ENCODE peak calls at places on chromosome 7, in four cellular contexts. One of them, this sample, is unnamed.
A peak's percentile ranks its signal among the peaks of the same experiment; 100 is the strongest.

GRCh38 chr7:111459757-111460280 is 102.5 kb downstream of the IMMP2L start:
- DNase-seq in GM12878: no peak
- DNase-seq in K562: no peak
- DNase-seq in GM12892: no peak
- DNase-seq in this sample: no peak

GRCh38 chr7:25949672-25950487 is 202.1 kb upstream of the NFE2L3 start:
- DNase-seq in GM12878: no peak
- DNase-seq in K562: peak; percentile 35
- DNase-seq in GM12892: no peak
- DNase-seq in this sample: no peak

GRCh38 chr7:42159150-42159549 is 77.9 kb downstream of the GLI3 start:
- DNase-seq in GM12878: no peak
- DNase-seq in K562: no peak
- DNase-seq in GM12892: no peak
- DNase-seq in this sample: no peak

GRCh38 chr7:7351832-7352231 is 169.5 kb downstream of the C1GALT1 start:
- DNase-seq in GM12878: no peak
- DNase-seq in K562: no peak
- DNase-seq in GM12892: no peak
- DNase-seq in this sample: no peak

GRCh38 chr7:130632111-130632510 is 36.4 kb downstream of the COPG2 start:
- DNase-seq in GM12878: no peak
- DNase-seq in K562: no peak
- DNase-seq in GM12892: no peak
- DNase-seq in this sample: no peak

GRCh38 chr7:107958764-107959526 is 44.0 kb downstream of the LAMB1 start:
- DNase-seq in GM12878: no peak
- DNase-seq in K562: no peak
- DNase-seq in GM12892: no peak
- DNase-seq in this sample: no peak

GRCh38 chr7:38699481-38699880 is 68.3 kb upstream of the AMPH start:
- DNase-seq in GM12878: no peak
- DNase-seq in K562: no peak
- DNase-seq in GM12892: no peak
- DNase-seq in this sample: no peak

GRCh38 chr7:5282464-5283316 is at the start of gene SLC29A4:
- DNase-seq in GM12878: no peak
- DNase-seq in K562: peak; percentile 73
- DNase-seq in GM12892: no peak
- DNase-seq in this sample: no peak

GRCh38 chr7:146926833-146927232 is 810.2 kb downstream of the CNTNAP2 start:
- DNase-seq in GM12878: no peak
- DNase-seq in K562: no peak
- DNase-seq in GM12892: no peak
- DNase-seq in this sample: no peak

GRCh38 chr7:48628950-48629349 is 295.4 kb upstream of the CDC14C start:
- DNase-seq in GM12878: no peak
- DNase-seq in K562: no peak
- DNase-seq in GM12892: no peak
- DNase-seq in this sample: no peak

GRCh38 chr7:131236318-131236672 is 91.4 kb upstream of the MKLN1 start:
- DNase-seq in GM12878: no peak
- DNase-seq in K562: no peak
- DNase-seq in GM12892: no peak
- DNase-seq in this sample: no peak

GRCh38 chr7:7014827-7015610 is 167.3 kb upstream of the C1GALT1 start:
- DNase-seq in GM12878: no peak
- DNase-seq in K562: no peak
- DNase-seq in GM12892: no peak
- DNase-seq in this sample: no peak

GRCh38 chr7:13041368-13041988 is 354.0 kb downstream of the ARL4A start:
- DNase-seq in GM12878: no peak
- DNase-seq in K562: no peak
- DNase-seq in GM12892: no peak
- DNase-seq in this sample: no peak

GRCh38 chr7:156768698-156769472 is 124.1 kb downstream of the LMBR1 start:
- DNase-seq in GM12878: no peak
- DNase-seq in K562: no peak
- DNase-seq in GM12892: no peak
- DNase-seq in this sample: no peak

GRCh38 chr7:73850781-73851207 is 8.5 kb upstream of the METTL27 start:
- DNase-seq in GM12878: no peak
- DNase-seq in K562: peak; percentile 62
- DNase-seq in GM12892: no peak
- DNase-seq in this sample: no peak

GRCh38 chr7:70338061-70338460 is 739.8 kb downstream of the AUTS2 start:
- DNase-seq in GM12878: no peak
- DNase-seq in K562: no peak
- DNase-seq in GM12892: no peak
- DNase-seq in this sample: no peak

GRCh38 chr7:90736968-90737939 is 141.1 kb downstream of the CDK14 start:
- DNase-seq in GM12878: peak; percentile 86
- DNase-seq in K562: no peak
- DNase-seq in GM12892: peak; percentile 20
- DNase-seq in this sample: peak; percentile 35

GRCh38 chr7:40808409-40808942 is 673.7 kb downstream of the SUGCT start:
- DNase-seq in GM12878: no peak
- DNase-seq in K562: no peak
- DNase-seq in GM12892: no peak
- DNase-seq in this sample: no peak

GRCh38 chr7:92461027-92462003 is 14.0 kb downstream of the GATAD1 start:
- DNase-seq in GM12878: no peak
- DNase-seq in K562: peak; percentile 62
- DNase-seq in GM12892: peak; percentile 31
- DNase-seq in this sample: peak; percentile 44

GRCh38 chr7:79420464-79420863 is 33.0 kb downstream of the MAGI2 start:
- DNase-seq in GM12878: no peak
- DNase-seq in K562: no peak
- DNase-seq in GM12892: no peak
- DNase-seq in this sample: no peak

GRCh38 chr7:18400281-18400680 is 95.3 kb upstream of the HDAC9 start:
- DNase-seq in GM12878: no peak
- DNase-seq in K562: no peak
- DNase-seq in GM12892: no peak
- DNase-seq in this sample: no peak

GRCh38 chr7:3510101-3511020 is 209.3 kb downstream of the SDK1 start:
- DNase-seq in GM12878: no peak
- DNase-seq in K562: no peak
- DNase-seq in GM12892: no peak
- DNase-seq in this sample: no peak

GRCh38 chr7:139494835-139495568 is 11.5 kb upstream of the KLRG2 start:
- DNase-seq in GM12878: peak; percentile 47
- DNase-seq in K562: no peak
- DNase-seq in GM12892: peak; percentile 64
- DNase-seq in this sample: peak; percentile 53

GRCh38 chr7:66518151-66518691 is 110.5 kb upstream of the KCTD7 start:
- DNase-seq in GM12878: no peak
- DNase-seq in K562: no peak
- DNase-seq in GM12892: no peak
- DNase-seq in this sample: no peak

GRCh38 chr7:23246540-23246939 is at the start of gene GPNMB:
- DNase-seq in GM12878: no peak
- DNase-seq in K562: no peak
- DNase-seq in GM12892: no peak
- DNase-seq in this sample: no peak

GRCh38 chr7:24129597-24129996 is 154.4 kb upstream of the NPY start:
- DNase-seq in GM12878: no peak
- DNase-seq in K562: no peak
- DNase-seq in GM12892: no peak
- DNase-seq in this sample: no peak

GRCh38 chr7:121107923-121108498 is 119.5 kb downstream of the CPED1 start:
- DNase-seq in GM12878: peak; percentile 11
- DNase-seq in K562: peak; percentile 77
- DNase-seq in GM12892: no peak
- DNase-seq in this sample: no peak

GRCh38 chr7:51607447-51607846 is 290.8 kb upstream of the COBL start:
- DNase-seq in GM12878: no peak
- DNase-seq in K562: no peak
- DNase-seq in GM12892: no peak
- DNase-seq in this sample: no peak

GRCh38 chr7:152902870-152903860 is 143.6 kb downstream of the ACTR3B start:
- DNase-seq in GM12878: no peak
- DNase-seq in K562: no peak
- DNase-seq in GM12892: no peak
- DNase-seq in this sample: no peak

GRCh38 chr7:83111391-83111790 is 51.3 kb downstream of the PCLO start:
- DNase-seq in GM12878: no peak
- DNase-seq in K562: no peak
- DNase-seq in GM12892: no peak
- DNase-seq in this sample: no peak

GRCh38 chr7:5360451-5360850 is 63.2 kb downstream of the TNRC18 start:
- DNase-seq in GM12878: no peak
- DNase-seq in K562: no peak
- DNase-seq in GM12892: no peak
- DNase-seq in this sample: no peak

GRCh38 chr7:121446526-121446925 is 50.4 kb upstream of the FAM3C start:
- DNase-seq in GM12878: no peak
- DNase-seq in K562: no peak
- DNase-seq in GM12892: no peak
- DNase-seq in this sample: no peak

GRCh38 chr7:69757990-69758430 is 159.7 kb downstream of the AUTS2 start:
- DNase-seq in GM12878: no peak
- DNase-seq in K562: no peak
- DNase-seq in GM12892: no peak
- DNase-seq in this sample: no peak

GRCh38 chr7:103914147-103914899 is 75.1 kb downstream of the RELN start:
- DNase-seq in GM12878: no peak
- DNase-seq in K562: peak; percentile 19
- DNase-seq in GM12892: no peak
- DNase-seq in this sample: no peak

GRCh38 chr7:34211003-34211402 is 305.7 kb downstream of the BMPER start:
- DNase-seq in GM12878: no peak
- DNase-seq in K562: no peak
- DNase-seq in GM12892: no peak
- DNase-seq in this sample: no peak

GRCh38 chr7:134284952-134285351 is 31.8 kb downstream of the SLC35B4 start:
- DNase-seq in GM12878: no peak
- DNase-seq in K562: no peak
- DNase-seq in GM12892: no peak
- DNase-seq in this sample: no peak

GRCh38 chr7:120741371-120742042 is 116.4 kb downstream of the TSPAN12 start:
- DNase-seq in GM12878: no peak
- DNase-seq in K562: no peak
- DNase-seq in GM12892: no peak
- DNase-seq in this sample: no peak

DNA sequence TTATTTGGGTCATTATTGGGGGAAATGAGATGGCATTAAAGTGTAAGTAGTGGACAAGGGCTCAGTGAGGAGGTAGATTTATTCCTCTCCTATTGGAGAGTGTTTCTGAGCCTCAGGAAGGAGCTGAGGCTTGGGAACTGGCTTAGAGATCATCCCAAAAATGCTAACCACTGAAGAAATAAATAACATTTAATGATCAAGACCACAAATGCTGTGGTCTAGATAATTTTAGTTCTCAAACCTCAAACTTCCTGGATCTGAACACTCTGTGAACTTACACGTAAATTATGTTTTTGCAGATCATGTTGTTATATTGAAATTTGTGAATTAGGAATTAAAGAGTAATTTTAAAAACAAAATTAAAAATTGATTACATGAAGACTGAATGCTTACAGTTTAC is 27.3 kb downstream of the MDFIC start:
- DNase-seq in GM12878: no peak
- DNase-seq in K562: no peak
- DNase-seq in GM12892: no peak
- DNase-seq in this sample: no peak
- TF ChIP-seq TAF1 in GM12878: no peak
- TF ChIP-seq TAF1 in K562: no peak
- TF ChIP-seq TAF1 in GM12892: no peak
- TF ChIP-seq TAF1 in this sample: no peak

GRCh38 chr7:95585426-95585789 is 10.9 kb downstream of the PDK4 start:
- DNase-seq in GM12878: no peak
- DNase-seq in K562: no peak
- DNase-seq in GM12892: no peak
- DNase-seq in this sample: no peak
- TF ChIP-seq POLR2AphosphoS5 in GM12878: no peak
- TF ChIP-seq POLR2AphosphoS5 in K562: no peak
- TF ChIP-seq POLR2AphosphoS5 in GM12892: no peak
- TF ChIP-seq POLR2AphosphoS5 in this sample: no peak

GRCh38 chr7:129611246-129612111 is at the start of gene NRF1:
- DNase-seq in GM12878: peak; percentile 57
- DNase-seq in K562: peak; percentile 95
- DNase-seq in GM12892: peak; percentile 77
- DNase-seq in this sample: peak; percentile 73
- TF ChIP-seq POLR2A in GM12878: peak; percentile 96
- TF ChIP-seq POLR2A in K562: peak; percentile 93
- TF ChIP-seq POLR2A in GM12892: peak; percentile 86
- TF ChIP-seq POLR2A in this sample: peak; percentile 83

GRCh38 chr7:119026391-119026790 is 801.9 kb downstream of the ANKRD7 start:
- DNase-seq in GM12878: no peak
- DNase-seq in K562: no peak
- DNase-seq in GM12892: no peak
- DNase-seq in this sample: no peak
- TF ChIP-seq TAF1 in GM12878: no peak
- TF ChIP-seq TAF1 in K562: no peak
- TF ChIP-seq TAF1 in GM12892: no peak
- TF ChIP-seq TAF1 in this sample: no peak

DNA sequence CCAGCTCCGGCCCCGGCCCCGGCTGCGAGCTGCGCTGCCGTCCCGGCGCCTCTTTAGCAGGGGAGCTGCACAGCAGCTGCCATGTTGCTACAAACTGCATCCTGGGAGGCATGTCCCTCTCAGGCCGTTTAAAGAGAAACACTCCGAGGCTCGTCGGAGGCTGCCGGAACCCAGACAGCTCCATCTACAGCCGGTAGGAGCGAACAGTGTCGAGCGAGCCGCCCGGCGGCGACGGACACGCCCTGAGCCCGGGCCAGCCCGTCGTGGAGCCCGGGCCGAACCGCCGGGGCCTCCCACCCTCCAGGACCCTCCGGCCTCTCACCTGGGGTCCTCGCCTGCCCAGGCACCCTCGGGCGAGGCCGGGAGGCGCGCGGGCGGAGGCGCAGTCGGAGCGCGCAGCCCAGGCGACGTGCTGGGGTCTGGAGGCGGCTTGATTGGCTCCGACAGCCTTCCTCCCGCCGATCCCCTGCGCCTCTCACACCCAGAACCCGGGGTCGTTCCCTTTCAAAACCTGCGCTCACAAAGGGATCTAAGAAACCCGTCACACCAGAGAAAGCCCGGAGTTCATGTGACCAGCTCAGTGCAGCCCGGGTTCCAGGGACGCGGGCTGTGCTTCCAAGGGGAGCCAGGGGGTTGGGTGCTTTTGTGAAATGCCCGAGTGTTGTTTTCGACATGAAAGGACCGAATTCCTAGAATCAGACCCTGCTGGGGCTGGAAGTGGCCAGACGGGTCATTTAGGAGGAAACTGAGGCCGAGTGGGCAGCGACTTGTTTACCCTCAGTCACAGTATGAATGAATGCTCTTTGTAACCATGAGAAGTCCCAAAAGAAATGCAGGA is at the start of gene ZNF777:
- DNase-seq in GM12878: peak; percentile 34
- DNase-seq in K562: peak; percentile 88
- DNase-seq in GM12892: peak; percentile 83
- DNase-seq in this sample: peak; percentile 91
- TF ChIP-seq POLR2AphosphoS5 in GM12878: peak; percentile 55
- TF ChIP-seq POLR2AphosphoS5 in K562: peak; percentile 84
- TF ChIP-seq POLR2AphosphoS5 in GM12892: peak; percentile 46
- TF ChIP-seq POLR2AphosphoS5 in this sample: peak; percentile 59

GRCh38 chr7:78019457-78020130 is 221.0 kb downstream of the PHTF2 start:
- DNase-seq in GM12878: no peak
- DNase-seq in K562: peak; percentile 94
- DNase-seq in GM12892: peak; percentile 69
- DNase-seq in this sample: peak; percentile 70
- TF ChIP-seq POLR2A in GM12878: peak; percentile 72
- TF ChIP-seq POLR2A in K562: peak; percentile 74
- TF ChIP-seq POLR2A in GM12892: no peak
- TF ChIP-seq POLR2A in this sample: no peak

This sample was measured in GM12891.